ENCODE peak calls at places on chromosome 14, in four cellular contexts. W is GM23338, E is neural progenitor cell, C is OCI-LY7. X is an unnamed sample.

GRCh38 chr14:88129306-88130056 is 124.5 kb downstream of the GPR65 start:
- DNase-seq in W (peak), E (no peak), C (no peak), X (peak)

GRCh38 chr14:99816217-99816616 is 23.0 kb downstream of the EML1 start:
- DNase-seq in W (no peak), E (no peak), C (no peak), X (no peak)

GRCh38 chr14:97851438-97851995 is 1054.3 kb downstream of the VRK1 start:
- DNase-seq in W (no peak), E (no peak), C (no peak), X (no peak)

GRCh38 chr14:61911534-61911933 is 149.3 kb downstream of the SNAPC1 start:
- DNase-seq in W (peak), E (no peak), C (no peak), X (no peak)

GRCh38 chr14:49586673-49587460 is 687 bp upstream of the RPS29 start:
- DNase-seq in W (peak), E (peak), C (peak), X (peak)

GRCh38 chr14:37580146-37580545 is 14.9 kb downstream of the FOXA1 start:
- DNase-seq in W (no peak), E (no peak), C (no peak), X (peak)

GRCh38 chr14:89853976-89854693 is 100.4 kb downstream of the EFCAB11 start:
- DNase-seq in W (no peak), E (no peak), C (no peak), X (no peak)

GRCh38 chr14:41785696-41786095 is 179.0 kb downstream of the LRFN5 start:
- DNase-seq in W (peak), E (peak), C (no peak), X (peak)

DNA sequence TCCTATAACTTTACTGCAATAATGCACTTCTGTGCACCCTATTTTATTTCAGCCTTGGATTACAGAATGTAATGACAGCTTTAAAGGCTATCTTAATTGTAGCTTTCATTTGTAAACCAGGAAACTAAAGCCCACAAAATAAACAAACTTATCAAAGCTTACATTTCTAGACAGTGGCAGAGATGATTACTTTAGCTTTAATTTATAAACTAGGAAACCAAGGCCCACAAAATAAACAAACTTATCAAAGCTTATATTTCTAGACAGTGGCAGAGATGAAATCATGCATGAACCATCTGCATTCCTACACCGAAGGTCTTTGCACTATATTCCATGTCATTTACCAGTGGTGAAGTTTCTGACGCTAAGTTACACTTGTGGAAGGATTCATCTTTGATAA is 74.4 kb downstream of the PRKD1 start:
- DNase-seq in W (no peak), E (no peak), C (no peak), X (no peak)
- TF ChIP-seq EZH2phosphoT487 in W (no peak), E (no peak), C (no peak), X (no peak)

DNA sequence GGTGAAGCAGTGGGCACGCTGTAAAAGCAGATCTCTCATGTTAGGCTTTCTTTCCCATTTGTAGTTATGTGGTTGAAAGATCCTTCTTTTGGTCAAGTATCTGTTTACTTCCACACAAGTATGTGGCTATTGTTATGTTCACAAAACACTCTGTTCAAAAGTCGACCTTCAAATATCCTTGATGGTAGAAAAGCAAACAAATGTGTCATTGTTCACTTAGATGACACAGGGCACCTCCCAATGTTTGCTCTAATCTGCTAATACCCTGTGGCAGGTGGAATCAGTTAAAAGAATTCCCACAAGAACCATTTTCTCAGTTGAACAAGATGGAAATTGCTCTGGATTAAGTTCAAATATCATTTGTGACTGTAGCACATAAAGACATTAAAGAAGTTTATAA is 43.6 kb upstream of the NAA30 start:
- DNase-seq in W (no peak), E (no peak), C (no peak), X (peak)
- H3K27ac ChIP-seq in W (no peak), E (no peak), C (no peak), X (no peak)

GRCh38 chr14:77580477-77580876 is 36.0 kb downstream of the SPTLC2 start:
- DNase-seq in W (no peak), E (no peak), C (no peak), X (no peak)
- TF ChIP-seq EZH2phosphoT487 in W (no peak), E (no peak), C (no peak), X (no peak)

GRCh38 chr14:93063393-93063792 is 52.3 kb downstream of the ITPK1 start:
- DNase-seq in W (no peak), E (no peak), C (no peak), X (no peak)
- H3K27ac ChIP-seq in W (no peak), E (no peak), C (no peak), X (no peak)

GRCh38 chr14:24924544-24924943 is 125.4 kb downstream of the STXBP6 start:
- DNase-seq in W (no peak), E (no peak), C (no peak), X (no peak)
- TF ChIP-seq EZH2phosphoT487 in W (no peak), E (no peak), C (no peak), X (no peak)

GRCh38 chr14:21229821-21230220 is 39.4 kb downstream of the HNRNPC start:
- DNase-seq in W (no peak), E (no peak), C (no peak), X (no peak)

GRCh38 chr14:21236948-21237797 is 32.1 kb downstream of the HNRNPC start:
- DNase-seq in W (no peak), E (no peak), C (no peak), X (no peak)

GRCh38 chr14:21234112-21234511 is 35.1 kb downstream of the HNRNPC start:
- DNase-seq in W (no peak), E (no peak), C (no peak), X (no peak)

GRCh38 chr14:21231020-21231652 is 38.1 kb downstream of the HNRNPC start:
- DNase-seq in W (no peak), E (no peak), C (no peak), X (no peak)

DNA sequence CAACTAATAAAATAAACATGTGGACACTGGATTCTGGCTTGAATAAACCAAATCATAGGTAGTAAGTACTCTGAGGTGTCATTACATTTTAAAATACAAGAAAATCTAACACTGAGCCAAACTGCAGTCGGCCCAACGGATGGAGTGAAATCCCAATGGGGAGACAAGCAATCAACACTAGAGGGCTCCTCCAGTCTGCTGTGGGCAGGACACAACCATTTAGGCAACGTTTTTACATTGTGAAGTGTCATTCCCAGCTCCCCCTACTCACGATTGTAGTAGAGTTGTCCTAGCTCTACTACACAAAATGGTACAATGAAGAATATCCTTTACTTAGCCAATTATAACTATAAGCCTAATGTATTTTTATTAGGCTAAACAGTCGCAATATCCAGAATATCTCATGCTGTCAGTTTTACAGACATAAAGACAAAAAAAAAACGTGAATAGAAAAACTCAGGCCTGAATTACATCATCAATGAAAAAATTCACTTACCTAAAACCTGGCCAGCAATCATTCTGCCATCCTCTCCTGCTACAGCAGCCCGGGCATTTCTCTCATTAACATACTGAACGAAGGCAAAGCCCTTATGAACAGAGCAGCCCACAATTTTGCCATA is 35.7 kb downstream of the HNRNPC start:
- DNase-seq in W (peak), E (peak), C (peak), X (no peak)
- H3K27ac ChIP-seq in W (peak), E (peak), C (no peak), X (no peak)

DNA sequence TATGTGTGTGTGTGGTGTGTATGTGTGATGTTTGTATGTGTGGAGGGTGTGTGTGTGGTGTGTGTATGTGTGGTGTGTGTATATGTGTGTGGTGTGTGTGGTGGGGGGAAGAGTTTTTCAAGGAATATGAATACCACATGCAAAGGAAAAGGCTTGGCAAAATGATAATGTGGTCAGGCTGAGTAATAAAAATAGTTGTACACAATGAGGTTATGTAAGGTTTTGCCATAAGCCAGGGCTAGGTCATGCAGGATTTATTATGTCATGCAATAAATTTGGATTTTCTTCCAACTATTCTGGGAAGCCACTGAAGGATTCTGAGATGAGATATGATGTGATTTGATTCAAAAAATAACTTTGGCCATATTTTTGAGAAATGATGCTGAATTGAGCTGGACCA is 1191.5 kb upstream of the SEL1L start:
- DNase-seq in W (no peak), E (no peak), C (no peak), X (no peak)
- TF ChIP-seq EZH2phosphoT487 in W (no peak), E (no peak), C (no peak), X (no peak)

DNA sequence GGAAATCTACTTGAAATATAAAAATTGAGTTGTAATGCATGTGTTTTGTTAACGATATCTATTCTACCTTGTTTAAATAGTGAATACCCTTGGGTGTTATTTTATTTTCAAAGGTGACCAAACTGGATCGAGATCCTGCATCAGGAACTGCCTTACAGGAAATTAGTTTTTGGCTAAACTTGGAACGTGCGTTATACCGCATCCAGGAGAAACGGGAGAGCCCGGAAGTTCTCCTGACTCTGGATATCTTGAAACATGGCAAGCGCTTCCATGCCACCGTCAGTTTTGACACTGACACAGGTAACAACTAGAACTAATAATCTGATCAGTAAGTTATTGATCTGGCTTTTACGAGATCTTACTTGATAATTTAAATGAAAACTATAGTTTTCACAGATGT is 15.9 kb downstream of the DYNC1H1 start:
- DNase-seq in W (no peak), E (no peak), C (no peak), X (peak)
- H3K27ac ChIP-seq in W (no peak), E (no peak), C (no peak), X (peak)

X was measured in PC-3.